ENCODE peak calls at places on chromosome 16, in four cellular contexts. One of them, this sample, is unnamed.

GRCh38 chr16:28180660-28181556 is 30.9 kb downstream of the XPO6 start:
- DNase-seq in erythroblast: no peak
- DNase-seq in spleen: no peak
- DNase-seq in HepG2: no peak
- DNase-seq in this sample: peak

GRCh38 chr16:30557950-30558788 is at the start of gene ZNF764:
- DNase-seq in spleen: peak
- DNase-seq in HepG2: peak
- DNase-seq in erythroblast: peak
- DNase-seq in this sample: peak

GRCh38 chr16:79026117-79026516 is 574.4 kb downstream of the MAF start:
- DNase-seq in HepG2: no peak
- DNase-seq in spleen: no peak
- DNase-seq in erythroblast: no peak
- DNase-seq in this sample: no peak

GRCh38 chr16:71441348-71441781 is 489 bp downstream of the TLE7 start:
- DNase-seq in spleen: no peak
- DNase-seq in erythroblast: peak
- DNase-seq in HepG2: no peak
- DNase-seq in this sample: no peak

GRCh38 chr16:11973065-11973464 is 3.5 kb upstream of the SNX29 start:
- DNase-seq in spleen: no peak
- DNase-seq in HepG2: no peak
- DNase-seq in erythroblast: no peak
- DNase-seq in this sample: no peak

GRCh38 chr16:25034916-25035315 is 19.7 kb upstream of the ARHGAP17 start:
- DNase-seq in spleen: no peak
- DNase-seq in erythroblast: no peak
- DNase-seq in HepG2: no peak
- DNase-seq in this sample: no peak

GRCh38 chr16:11361751-11362742 is 16.8 kb downstream of the RMI2 start:
- DNase-seq in HepG2: no peak
- DNase-seq in spleen: peak
- DNase-seq in erythroblast: no peak
- DNase-seq in this sample: peak

GRCh38 chr16:87541004-87541881 is 48.4 kb upstream of the ZCCHC14 start:
- DNase-seq in spleen: no peak
- DNase-seq in erythroblast: no peak
- DNase-seq in HepG2: no peak
- DNase-seq in this sample: no peak

GRCh38 chr16:84024854-84025253 is 17.7 kb downstream of the SLC38A8 start:
- DNase-seq in spleen: no peak
- DNase-seq in erythroblast: no peak
- DNase-seq in HepG2: no peak
- DNase-seq in this sample: no peak

GRCh38 chr16:53822936-53823529 is 119.1 kb downstream of the FTO start:
- DNase-seq in erythroblast: no peak
- DNase-seq in spleen: no peak
- DNase-seq in HepG2: no peak
- DNase-seq in this sample: no peak

GRCh38 chr16:10097273-10097672 is 85.0 kb downstream of the GRIN2A start:
- DNase-seq in HepG2: no peak
- DNase-seq in spleen: no peak
- DNase-seq in erythroblast: no peak
- DNase-seq in this sample: no peak

GRCh38 chr16:8851761-8852403 is 16.9 kb downstream of the CARHSP1 start:
- DNase-seq in spleen: peak
- DNase-seq in HepG2: no peak
- DNase-seq in erythroblast: no peak
- DNase-seq in this sample: no peak

GRCh38 chr16:85715169-85716015 is 26.6 kb upstream of the GINS2 start:
- DNase-seq in erythroblast: no peak
- DNase-seq in spleen: no peak
- DNase-seq in HepG2: no peak
- DNase-seq in this sample: no peak

GRCh38 chr16:3638916-3639644 is 15.4 kb upstream of the DNASE1 start:
- DNase-seq in erythroblast: no peak
- DNase-seq in HepG2: no peak
- DNase-seq in spleen: peak
- DNase-seq in this sample: no peak
- TF ChIP-seq POLR2A in erythroblast: no peak
- TF ChIP-seq POLR2A in HepG2: no peak
- TF ChIP-seq POLR2A in spleen: no peak
- TF ChIP-seq POLR2A in this sample: no peak

GRCh38 chr16:57619606-57620315 is 8.7 kb upstream of the ADGRG1 start:
- DNase-seq in erythroblast: no peak
- DNase-seq in HepG2: peak
- DNase-seq in spleen: peak
- DNase-seq in this sample: no peak
- TF ChIP-seq POLR2A in erythroblast: no peak
- TF ChIP-seq POLR2A in HepG2: no peak
- TF ChIP-seq POLR2A in spleen: no peak
- TF ChIP-seq POLR2A in this sample: no peak

GRCh38 chr16:76389126-76389525 is 111.9 kb downstream of the CNTNAP4 start:
- DNase-seq in spleen: no peak
- DNase-seq in HepG2: no peak
- DNase-seq in erythroblast: no peak
- DNase-seq in this sample: no peak
- TF ChIP-seq POLR2A in spleen: no peak
- TF ChIP-seq POLR2A in HepG2: no peak
- TF ChIP-seq POLR2A in erythroblast: no peak
- TF ChIP-seq POLR2A in this sample: no peak

GRCh38 chr16:89279666-89280481 is 62.4 kb downstream of the ZNF778 start:
- DNase-seq in spleen: no peak
- DNase-seq in HepG2: no peak
- DNase-seq in erythroblast: no peak
- DNase-seq in this sample: no peak

GRCh38 chr16:89282523-89282922 is 65.0 kb downstream of the ZNF778 start:
- DNase-seq in HepG2: no peak
- DNase-seq in erythroblast: no peak
- DNase-seq in spleen: no peak
- DNase-seq in this sample: no peak

GRCh38 chr16:89281829-89282228 is 64.3 kb downstream of the ZNF778 start:
- DNase-seq in HepG2: no peak
- DNase-seq in erythroblast: no peak
- DNase-seq in spleen: no peak
- DNase-seq in this sample: no peak

GRCh38 chr16:89281189-89281577 is 63.7 kb downstream of the ZNF778 start:
- DNase-seq in erythroblast: no peak
- DNase-seq in HepG2: no peak
- DNase-seq in spleen: no peak
- DNase-seq in this sample: no peak

GRCh38 chr16:89280546-89281188 is 63.2 kb downstream of the ZNF778 start:
- DNase-seq in HepG2: no peak
- DNase-seq in erythroblast: no peak
- DNase-seq in spleen: no peak
- DNase-seq in this sample: no peak
- TF ChIP-seq POLR2A in HepG2: no peak
- TF ChIP-seq POLR2A in erythroblast: no peak
- TF ChIP-seq POLR2A in spleen: no peak
- TF ChIP-seq POLR2A in this sample: no peak

DNA sequence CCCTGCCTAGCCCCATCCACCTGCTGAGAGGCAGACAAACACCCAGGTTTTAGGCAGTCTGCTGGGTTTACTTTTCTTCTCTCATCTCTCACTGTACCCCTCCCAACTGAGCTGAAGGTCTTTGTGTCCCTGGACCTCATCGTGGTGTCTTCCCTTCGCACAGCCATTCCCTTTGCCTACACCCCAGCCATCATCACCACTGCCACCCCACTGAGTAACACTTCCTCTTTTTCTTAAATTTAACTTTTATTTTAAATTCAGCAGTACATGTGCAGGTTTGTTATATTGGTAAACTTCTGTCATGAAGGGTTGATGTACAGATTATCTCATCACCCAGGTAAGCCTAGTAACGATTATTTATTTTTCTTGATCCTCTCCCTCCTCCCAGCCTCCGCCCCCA is 188.3 kb upstream of the MON1B start:
- DNase-seq in HepG2: no peak
- DNase-seq in spleen: no peak
- DNase-seq in erythroblast: no peak
- DNase-seq in this sample: no peak
- TF ChIP-seq POLR2A in HepG2: no peak
- TF ChIP-seq POLR2A in spleen: no peak
- TF ChIP-seq POLR2A in erythroblast: no peak
- TF ChIP-seq POLR2A in this sample: no peak

GRCh38 chr16:3348547-3349167 is 7.0 kb upstream of the OR2C1 start:
- DNase-seq in HepG2: no peak
- DNase-seq in spleen: no peak
- DNase-seq in erythroblast: no peak
- DNase-seq in this sample: no peak

GRCh38 chr16:3349175-3349574 is 6.5 kb upstream of the OR2C1 start:
- DNase-seq in erythroblast: no peak
- DNase-seq in spleen: no peak
- DNase-seq in HepG2: no peak
- DNase-seq in this sample: no peak

GRCh38 chr16:3347586-3347985 is 8.1 kb upstream of the OR2C1 start:
- DNase-seq in HepG2: no peak
- DNase-seq in spleen: no peak
- DNase-seq in erythroblast: no peak
- DNase-seq in this sample: no peak

DNA sequence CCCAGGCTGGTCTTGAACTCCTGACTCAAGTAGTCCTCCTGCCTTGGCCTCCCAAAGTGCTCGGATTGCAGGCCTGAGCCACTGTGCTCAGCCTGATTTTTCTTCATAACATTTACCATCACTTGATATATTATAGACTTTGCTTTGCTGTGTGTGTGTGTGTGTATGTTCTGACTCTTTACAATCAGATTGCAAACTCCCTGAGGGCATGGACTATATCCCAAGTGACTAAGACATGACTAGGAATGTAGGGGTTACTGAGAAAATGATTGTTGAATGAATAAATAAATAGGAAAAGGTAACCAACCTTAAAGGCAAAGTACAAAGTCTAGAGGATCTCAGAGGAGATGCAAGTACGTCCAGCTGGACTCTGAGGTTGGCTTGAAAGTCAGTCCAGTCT is 9.6 kb upstream of the OR2C1 start:
- DNase-seq in spleen: no peak
- DNase-seq in erythroblast: no peak
- DNase-seq in HepG2: no peak
- DNase-seq in this sample: no peak
- TF ChIP-seq POLR2A in spleen: no peak
- TF ChIP-seq POLR2A in erythroblast: no peak
- TF ChIP-seq POLR2A in HepG2: no peak
- TF ChIP-seq POLR2A in this sample: no peak

DNA sequence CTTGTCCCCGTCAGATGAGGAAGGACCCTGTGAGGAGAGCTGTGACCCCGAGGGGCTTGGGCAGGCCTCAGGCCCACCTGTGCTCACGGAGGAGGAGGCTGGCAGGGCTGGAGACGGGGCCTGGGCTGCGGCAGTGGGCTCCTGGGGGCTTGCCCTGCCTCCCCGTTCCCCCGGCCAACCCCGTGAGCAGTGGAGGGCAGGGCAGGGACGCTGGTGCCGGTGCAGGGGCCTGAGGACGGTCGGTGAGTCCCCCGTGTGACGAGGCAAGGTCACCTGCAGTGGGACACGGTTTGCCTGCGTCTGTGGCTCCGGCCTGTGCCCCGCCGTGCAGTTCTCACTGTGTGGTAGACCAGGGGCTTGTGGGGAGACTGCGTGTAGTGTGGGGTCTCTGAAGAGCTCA is 8.3 kb upstream of the RHOT2 start:
- DNase-seq in erythroblast: no peak
- DNase-seq in HepG2: no peak
- DNase-seq in spleen: no peak
- DNase-seq in this sample: no peak
- TF ChIP-seq POLR2A in erythroblast: no peak
- TF ChIP-seq POLR2A in HepG2: no peak
- TF ChIP-seq POLR2A in spleen: no peak
- TF ChIP-seq POLR2A in this sample: no peak

GRCh38 chr16:89391-90302 is 11.6 kb downstream of the MPG start:
- DNase-seq in erythroblast: no peak
- DNase-seq in spleen: no peak
- DNase-seq in HepG2: no peak
- DNase-seq in this sample: no peak

GRCh38 chr16:86483-86952 is 8.5 kb downstream of the MPG start:
- DNase-seq in HepG2: no peak
- DNase-seq in spleen: no peak
- DNase-seq in erythroblast: no peak
- DNase-seq in this sample: no peak

GRCh38 chr16:91484-91883 is 13.5 kb downstream of the MPG start:
- DNase-seq in spleen: no peak
- DNase-seq in HepG2: no peak
- DNase-seq in erythroblast: peak
- DNase-seq in this sample: no peak

GRCh38 chr16:85865-86264 is 7.8 kb downstream of the MPG start:
- DNase-seq in HepG2: no peak
- DNase-seq in erythroblast: no peak
- DNase-seq in spleen: no peak
- DNase-seq in this sample: no peak

DNA sequence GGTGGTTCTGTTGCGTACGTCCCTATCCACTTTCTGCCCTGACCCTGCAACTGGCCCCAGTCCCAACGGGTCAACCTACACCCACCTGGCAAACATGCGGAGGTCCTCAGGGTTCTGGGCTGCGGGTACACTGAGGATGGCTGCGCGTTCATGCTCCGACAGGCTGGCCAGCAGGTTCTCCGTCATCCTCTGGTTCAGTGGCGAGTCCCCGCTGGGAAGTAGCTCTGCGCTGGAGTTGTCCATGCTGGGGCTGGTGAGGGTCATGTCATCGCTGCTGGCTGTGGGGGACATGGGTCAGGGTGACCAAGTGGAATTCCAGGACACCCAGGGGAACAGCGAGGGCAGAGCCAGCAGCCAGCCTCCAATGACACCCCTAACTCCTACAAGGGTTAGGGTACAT is 10.6 kb downstream of the MPG start:
- DNase-seq in HepG2: no peak
- DNase-seq in spleen: no peak
- DNase-seq in erythroblast: no peak
- DNase-seq in this sample: no peak
- TF ChIP-seq POLR2A in HepG2: no peak
- TF ChIP-seq POLR2A in spleen: no peak
- TF ChIP-seq POLR2A in erythroblast: no peak
- TF ChIP-seq POLR2A in this sample: no peak

DNA sequence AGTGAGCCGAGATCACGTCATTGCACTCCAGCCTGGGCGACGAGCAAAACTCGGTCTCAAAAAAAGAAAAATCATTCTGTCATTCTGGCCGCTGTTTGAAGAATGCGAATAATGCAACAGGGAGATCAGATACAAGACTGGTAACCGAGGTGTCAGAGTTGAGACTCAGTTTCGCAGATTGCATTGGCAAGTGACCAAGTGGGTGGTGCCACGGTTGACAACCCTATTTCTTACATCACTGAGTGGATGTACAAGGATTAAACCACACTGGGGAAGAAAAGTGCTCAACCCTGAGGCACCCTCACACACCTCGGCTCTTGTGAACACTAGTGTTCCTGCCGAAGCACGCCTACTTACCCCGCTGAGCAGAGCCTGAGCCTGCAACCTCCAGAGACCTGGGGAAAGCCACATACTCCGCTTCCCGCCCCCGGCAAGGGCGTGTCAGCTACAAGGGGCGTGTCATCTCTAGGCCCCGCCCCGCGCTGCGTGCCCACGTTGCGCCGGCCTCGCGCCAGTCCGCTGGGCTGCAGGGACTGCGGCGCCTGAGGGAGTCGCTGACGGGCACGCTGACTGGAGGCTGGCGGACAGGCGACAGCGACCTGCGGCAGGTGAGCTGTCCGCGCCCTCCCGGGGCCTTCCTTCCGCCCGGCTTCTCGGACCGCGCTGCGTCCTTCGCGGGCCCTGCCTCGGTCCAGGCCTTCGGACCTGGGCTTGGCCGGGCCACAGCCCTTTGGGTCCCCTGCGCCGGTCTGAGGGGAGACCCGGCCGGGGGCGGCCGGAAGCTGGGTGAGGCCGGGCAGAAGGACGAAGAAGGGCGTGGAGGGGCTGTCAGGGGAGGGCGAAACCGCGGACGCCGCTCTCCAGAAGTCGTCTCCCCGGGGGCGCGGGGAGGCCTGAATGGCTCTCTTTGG is at the start of gene HMOX2:
- DNase-seq in spleen: peak
- DNase-seq in HepG2: peak
- DNase-seq in erythroblast: peak
- DNase-seq in this sample: peak
- TF ChIP-seq POLR2A in spleen: peak
- TF ChIP-seq POLR2A in HepG2: peak
- TF ChIP-seq POLR2A in erythroblast: peak
- TF ChIP-seq POLR2A in this sample: peak